ENCODE peak calls at places on chromosomes 2 and 18, in seven cellular contexts. I, D, C, R, N, G and Z are unnamed samples.

GRCh38 chr2:80322337-80322920 is 17.9 kb upstream of the LRRTM1 start:
- DNase-seq in C (peak; percentile 82), D (no peak), I (no peak), G (no peak), N (no peak), R (no peak), Z (no peak)

GRCh38 chr2:241848761-241849615 is 9.7 kb downstream of the PDCD1 start:
- DNase-seq in I (no peak), C (no peak), D (no peak), N (peak; percentile 72), R (no peak), G (no peak), Z (no peak)

GRCh38 chr2:159096896-159097295 is 128.5 kb downstream of the TANC1 start:
- DNase-seq in C (no peak), D (peak; percentile 55), I (no peak), N (no peak), G (peak; percentile 54), R (no peak), Z (no peak)

GRCh38 chr2:136305517-136306192 is 187.7 kb upstream of the CXCR4 start:
- DNase-seq in G (no peak), I (no peak), N (no peak), D (no peak), R (no peak), C (no peak), Z (no peak)

GRCh38 chr18:13500227-13500865 is 226.0 kb downstream of the FAM210A start:
- DNase-seq in G (no peak), D (peak; percentile 88), N (no peak), I (no peak), C (peak; percentile 68), R (peak; percentile 24), Z (no peak)

GRCh38 chr18:68215931-68216330 is 499.0 kb downstream of the TMX3 start:
- DNase-seq in G (peak; percentile 91), N (no peak), R (no peak), I (no peak), C (no peak), D (peak; percentile 89), Z (no peak)

GRCh38 chr18:21069468-21069867 is 42.1 kb downstream of the ROCK1 start:
- DNase-seq in R (no peak), D (no peak), C (no peak), N (no peak), I (no peak), G (no peak), Z (no peak)

GRCh38 chr18:5972298-5972697 is 77.0 kb upstream of the TMEM200C start:
- DNase-seq in R (no peak), D (no peak), G (no peak), N (no peak), C (no peak), I (no peak), Z (peak; percentile 94)

GRCh38 chr2:196989496-196989895 is 63.0 kb upstream of the PGAP1 start:
- DNase-seq in C (no peak), G (no peak), I (no peak), N (no peak), R (no peak), D (peak; percentile 12), Z (no peak)

GRCh38 chr18:58218111-58218510 is 174.1 kb downstream of the NEDD4L start:
- DNase-seq in D (peak; percentile 72), I (no peak), C (no peak), R (no peak), G (peak; percentile 97), N (no peak), Z (no peak)

GRCh38 chr2:152506843-152507242 is 171.9 kb downstream of the FMNL2 start:
- DNase-seq in D (peak; percentile 55), N (no peak), I (no peak), G (peak; percentile 72), C (no peak), R (no peak), Z (no peak)

GRCh38 chr2:157785200-157785599 is 90.9 kb downstream of the ACVR1 start:
- DNase-seq in G (peak; percentile 31), R (no peak), C (peak; percentile 38), I (no peak), N (no peak), D (peak; percentile 20), Z (no peak)

GRCh38 chr2:203670939-203671338 is 35.5 kb upstream of the CD28 start:
- DNase-seq in G (no peak), R (no peak), I (no peak), N (no peak), C (no peak), D (peak; percentile 70), Z (no peak)

GRCh38 chr2:173164361-173164760 is 88.7 kb downstream of the MAP3K20 start:
- DNase-seq in R (no peak), D (no peak), I (no peak), G (no peak), C (no peak), N (no peak), Z (no peak)

GRCh38 chr2:80148906-80149305 is 155.6 kb downstream of the LRRTM1 start:
- DNase-seq in D (no peak), R (no peak), I (no peak), N (no peak), C (no peak), G (no peak), Z (no peak)

GRCh38 chr18:79659733-79660132 is 19.9 kb upstream of the CTDP1 start:
- DNase-seq in N (no peak), R (no peak), G (no peak), I (no peak), C (no peak), D (no peak), Z (no peak)

GRCh38 chr18:31634331-31634713 is 42.6 kb downstream of the TTR start:
- DNase-seq in R (no peak), N (no peak), D (no peak), I (no peak), G (no peak), C (no peak), Z (no peak)

GRCh38 chr2:75729861-75730260 is 19.1 kb upstream of the GCFC2 start:
- DNase-seq in G (peak; percentile 66), R (no peak), N (peak; percentile 26), I (no peak), C (no peak), D (peak; percentile 19), Z (peak; percentile 65)

GRCh38 chr2:26847663-26848335 is at the start of gene DPYSL5:
- DNase-seq in C (peak; percentile 98), N (peak; percentile 99), I (no peak), G (no peak), R (peak; percentile 97), D (no peak), Z (no peak)

GRCh38 chr2:208466133-208466919 is 59.7 kb downstream of the PTH2R start:
- DNase-seq in N (peak; percentile 34), R (peak; percentile 63), D (peak; percentile 45), G (peak; percentile 68), I (peak; percentile 51), C (peak; percentile 86), Z (peak; percentile 85)

DNA sequence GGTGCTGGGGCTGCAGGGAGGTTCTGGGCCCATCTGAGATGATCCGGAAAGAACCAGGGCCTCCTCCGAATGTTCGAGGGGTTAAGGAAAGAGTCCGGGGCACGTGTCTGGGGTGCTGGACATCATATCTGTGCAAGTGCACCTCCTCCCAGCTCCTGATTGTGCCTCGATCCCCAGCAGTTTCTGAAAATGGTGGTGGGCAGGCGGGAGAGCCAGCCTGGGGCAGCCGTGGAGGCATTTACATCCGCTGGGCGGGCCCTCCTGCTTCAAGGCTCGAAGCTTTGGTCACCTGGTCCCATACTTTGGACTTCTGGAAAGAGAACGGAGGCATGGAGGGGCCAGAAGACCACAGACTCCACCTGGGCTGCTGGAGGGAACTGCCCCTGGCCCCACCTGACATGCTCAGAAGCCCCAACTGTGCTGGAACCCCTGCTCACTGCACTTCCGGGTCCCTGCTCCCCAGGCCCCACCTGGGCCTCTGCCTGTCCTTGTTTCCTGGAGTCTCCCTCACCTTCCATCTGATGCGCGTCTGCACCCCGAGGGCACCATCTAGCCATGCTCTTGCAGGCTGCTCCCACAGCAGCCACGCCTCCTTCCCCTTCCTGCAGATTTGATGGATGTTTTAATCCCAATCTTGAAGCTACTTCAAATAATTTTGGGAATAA is 119.2 kb upstream of the HDAC4 start:
- DNase-seq in N (no peak), D (no peak), C (no peak), G (no peak), R (no peak), I (no peak), Z (no peak)
- H3K4me2 ChIP-seq in N (no peak overlapping the region), D (no peak overlapping the region), C (no peak overlapping the region), G (no peak overlapping the region), R (no peak overlapping the region), I (no peak overlapping the region), Z (no peak overlapping the region)

GRCh38 chr2:227717687-227718567 is at the start of gene SLC19A3:
- DNase-seq in R (peak; percentile 63), N (peak; percentile 86), G (no peak), I (no peak), C (peak; percentile 94), D (peak; percentile 85), Z (no peak)
- H3K4me2 ChIP-seq in R (peak within 1 kb of the TSS; percentile 81), N (peak within 1 kb of the TSS; percentile 78), G (no peak within 1 kb of the TSS), I (no peak within 1 kb of the TSS), C (peak within 1 kb of the TSS; percentile 77), D (peak within 1 kb of the TSS; percentile 76), Z (no peak within 1 kb of the TSS)

GRCh38 chr18:3111523-3112240 is 98.7 kb upstream of the LPIN2 start:
- DNase-seq in N (no peak), C (no peak), D (no peak), I (no peak), G (no peak), R (no peak), Z (no peak)
- H3K4me2 ChIP-seq in N (no peak overlapping the region), C (no peak overlapping the region), D (no peak overlapping the region), I (no peak overlapping the region), G (no peak overlapping the region), R (no peak overlapping the region), Z (no peak overlapping the region)

GRCh38 chr2:44708646-44709000 is 232.9 kb upstream of the SIX3 start:
- DNase-seq in I (no peak), C (no peak), D (no peak), N (no peak), G (peak; percentile 48), R (no peak), Z (no peak)

GRCh38 chr2:44705356-44705755 is 236.1 kb upstream of the SIX3 start:
- DNase-seq in N (no peak), D (no peak), R (peak; percentile 79), G (no peak), C (peak; percentile 88), I (no peak), Z (no peak)

GRCh38 chr2:44706584-44707553 is 234.6 kb upstream of the SIX3 start:
- DNase-seq in D (no peak), G (no peak), I (no peak), R (peak; percentile 42), C (peak; percentile 31), N (peak; percentile 48), Z (no peak)

GRCh38 chr2:44705851-44706555 is 235.5 kb upstream of the SIX3 start:
- DNase-seq in R (peak; percentile 83), N (peak; percentile 11), I (no peak), C (peak; percentile 89), G (no peak), D (no peak), Z (no peak)

DNA sequence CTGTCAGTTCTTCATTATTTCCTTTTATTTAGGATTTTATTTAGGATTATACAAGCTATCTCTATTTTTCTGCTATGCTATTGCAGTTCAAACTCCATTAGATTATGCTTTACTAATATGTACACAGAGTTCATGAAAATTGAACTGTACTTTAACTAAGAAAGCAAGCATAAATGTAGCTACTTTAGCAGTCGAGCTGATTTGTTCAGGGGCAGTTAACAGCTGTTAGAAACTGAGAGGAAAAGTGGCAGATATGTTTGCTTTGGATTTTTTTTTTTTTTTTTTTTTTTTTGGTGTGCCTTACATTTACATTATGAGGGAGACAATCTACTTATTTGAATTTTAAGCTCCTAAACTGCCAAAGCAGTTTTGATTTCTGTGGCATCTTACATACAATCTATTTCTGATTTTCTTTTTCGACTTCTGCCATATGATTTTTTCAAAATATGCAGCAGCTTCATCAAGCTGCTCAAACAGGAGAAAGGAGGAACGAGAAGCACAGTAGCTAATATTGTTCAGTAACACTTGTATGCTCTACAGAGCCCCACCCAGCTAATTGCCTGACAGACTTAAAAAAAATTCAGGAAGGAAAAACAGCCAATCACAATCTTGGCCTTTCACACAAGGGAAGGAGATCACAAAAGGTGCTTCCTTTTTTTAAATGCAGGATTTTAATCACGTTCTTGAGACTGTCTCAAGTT is 233.4 kb upstream of the SIX3 start:
- DNase-seq in G (peak; percentile 46), D (no peak), N (no peak), C (peak; percentile 36), R (no peak), I (peak; percentile 69), Z (peak; percentile 61)
- H3K4me2 ChIP-seq in G (peak overlapping the region; percentile 60), D (no peak overlapping the region), N (no peak overlapping the region), C (peak overlapping the region; percentile 77), R (peak overlapping the region; percentile 26), I (peak overlapping the region; percentile 59), Z (peak overlapping the region; percentile 43)